ENCODE peak calls at places on chromosomes 7 and 10, in four cellular contexts. X is left lung; S is CD4-positive, CD25-positive, alpha-beta regulatory T cell; V is H7. W is an unnamed sample. For H3K27me3, the result is how much of the 10 kb centered on the place peaks cover.

GRCh38 chr7:140972876-140973829 is 41.6 kb downstream of the MRPS33 start:
- DNase-seq in X (no peak), S (no peak), V (no peak), W (no peak)

GRCh38 chr10:47383254-47384147 is 592 bp downstream of the ZNF488 start:
- DNase-seq in X (no peak), S (no peak), V (peak), W (no peak)

GRCh38 chr7:74289660-74290589 is 718 bp downstream of the CLIP2 start:
- DNase-seq in X (no peak), S (no peak), V (peak), W (no peak)

GRCh38 chr10:95214793-95215192 is 20.8 kb downstream of the ACSM6 start:
- DNase-seq in X (no peak), S (no peak), V (no peak), W (no peak)

GRCh38 chr7:45709168-45710034 is 135.2 kb downstream of the ADCY1 start:
- DNase-seq in X (no peak), S (no peak), V (no peak), W (no peak)

GRCh38 chr10:11017575-11018425 is at the start of gene CELF2:
- DNase-seq in X (peak), S (peak), V (peak), W (no peak)

GRCh38 chr10:34454590-34455289 is 360.4 kb downstream of the PARD3 start:
- DNase-seq in X (no peak), S (no peak), V (no peak), W (no peak)

GRCh38 chr7:158325530-158326381 is 261.9 kb downstream of the PTPRN2 start:
- DNase-seq in X (no peak), S (no peak), V (peak), W (no peak)

GRCh38 chr10:99621454-99622246 is 1.4 kb upstream of the SLC25A28 start:
- DNase-seq in X (no peak), S (no peak), V (no peak), W (no peak)

GRCh38 chr10:131071721-131072120 is 239.8 kb downstream of the TCERG1L start:
- DNase-seq in X (no peak), S (no peak), V (peak), W (no peak)

GRCh38 chr7:127791790-127792189 is 139.8 kb downstream of the SND1 start:
- DNase-seq in X (no peak), S (no peak), V (no peak), W (no peak)

GRCh38 chr10:37856881-37857286 is 526 bp downstream of the ZNF248 start:
- DNase-seq in X (peak), S (peak), V (peak), W (no peak)

GRCh38 chr10:82813856-82814255 is 938.9 kb downstream of the NRG3 start:
- DNase-seq in X (no peak), S (no peak), V (no peak), W (no peak)

GRCh38 chr7:151201344-151201743 is 8.9 kb downstream of the H2BK1 start:
- DNase-seq in X (no peak), S (no peak), V (no peak), W (no peak)

GRCh38 chr7:151194188-151194587 is 7.1 kb upstream of the ASB10 start:
- DNase-seq in X (no peak), S (no peak), V (peak), W (no peak)

GRCh38 chr7:151195616-151196450 is 8.8 kb upstream of the ASB10 start:
- DNase-seq in X (no peak), S (no peak), V (peak), W (no peak)

GRCh38 chr7:151199196-151199874 is 11.0 kb downstream of the H2BK1 start:
- DNase-seq in X (no peak), S (no peak), V (peak), W (no peak)

DNA sequence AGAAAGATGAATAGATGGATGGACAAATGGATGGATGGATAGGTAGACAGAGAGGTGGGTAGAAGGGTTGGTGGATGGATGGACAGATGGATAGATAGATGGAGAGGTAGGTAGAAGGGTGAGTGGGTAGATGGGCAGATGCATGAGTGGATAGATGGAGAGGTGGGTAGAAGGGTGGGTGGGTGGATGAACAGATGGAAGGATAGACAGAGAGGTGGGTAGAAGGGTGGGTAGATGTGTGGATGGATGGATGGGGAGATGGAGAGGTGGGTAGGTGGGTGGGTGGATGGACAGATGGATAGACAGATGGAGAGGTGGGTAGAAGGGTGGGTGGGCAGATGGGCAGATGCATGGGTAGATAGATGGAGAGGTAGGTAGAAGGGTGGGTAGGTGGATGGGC is 10.9 kb upstream of the ASB10 start:
- DNase-seq in X (no peak), S (no peak), V (no peak), W (no peak)
- H3K27me3 ChIP-seq in X (under half), S (under half), V (under half), W (under half)

GRCh38 chr10:78862328-78862640 is 206.5 kb upstream of the ZMIZ1 start:
- DNase-seq in X (no peak), S (no peak), V (no peak), W (no peak)

GRCh38 chr10:78861456-78862327 is 207.1 kb upstream of the ZMIZ1 start:
- DNase-seq in X (no peak), S (no peak), V (peak), W (no peak)

GRCh38 chr10:78864761-78865517 is 203.8 kb upstream of the ZMIZ1 start:
- DNase-seq in X (no peak), S (no peak), V (no peak), W (no peak)

GRCh38 chr10:78863601-78864239 is 205.0 kb upstream of the ZMIZ1 start:
- DNase-seq in X (no peak), S (no peak), V (no peak), W (no peak)

DNA sequence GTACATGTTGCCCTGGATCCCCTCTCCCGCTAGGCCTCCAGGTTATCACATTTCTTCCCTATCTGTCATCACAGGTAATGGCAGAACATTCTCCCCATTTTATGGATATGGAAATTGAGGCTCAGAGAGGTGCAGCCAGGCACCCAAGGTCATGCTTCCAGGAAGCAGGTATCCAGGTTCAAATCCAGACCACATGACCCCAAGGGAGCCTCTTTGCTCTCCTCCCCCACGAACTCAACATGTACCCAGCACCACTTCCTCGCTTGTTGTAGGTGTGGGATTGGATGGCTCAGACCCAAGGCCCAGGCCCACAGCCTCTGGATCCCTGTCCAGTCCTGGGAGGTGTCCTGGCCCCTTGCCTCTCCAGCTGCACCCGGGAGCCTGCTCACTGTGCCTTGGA is 205.6 kb upstream of the ZMIZ1 start:
- DNase-seq in X (no peak), S (no peak), V (no peak), W (no peak)
- H3K27me3 ChIP-seq in X (under half), S (under half), V (under half), W (under half)

DNA sequence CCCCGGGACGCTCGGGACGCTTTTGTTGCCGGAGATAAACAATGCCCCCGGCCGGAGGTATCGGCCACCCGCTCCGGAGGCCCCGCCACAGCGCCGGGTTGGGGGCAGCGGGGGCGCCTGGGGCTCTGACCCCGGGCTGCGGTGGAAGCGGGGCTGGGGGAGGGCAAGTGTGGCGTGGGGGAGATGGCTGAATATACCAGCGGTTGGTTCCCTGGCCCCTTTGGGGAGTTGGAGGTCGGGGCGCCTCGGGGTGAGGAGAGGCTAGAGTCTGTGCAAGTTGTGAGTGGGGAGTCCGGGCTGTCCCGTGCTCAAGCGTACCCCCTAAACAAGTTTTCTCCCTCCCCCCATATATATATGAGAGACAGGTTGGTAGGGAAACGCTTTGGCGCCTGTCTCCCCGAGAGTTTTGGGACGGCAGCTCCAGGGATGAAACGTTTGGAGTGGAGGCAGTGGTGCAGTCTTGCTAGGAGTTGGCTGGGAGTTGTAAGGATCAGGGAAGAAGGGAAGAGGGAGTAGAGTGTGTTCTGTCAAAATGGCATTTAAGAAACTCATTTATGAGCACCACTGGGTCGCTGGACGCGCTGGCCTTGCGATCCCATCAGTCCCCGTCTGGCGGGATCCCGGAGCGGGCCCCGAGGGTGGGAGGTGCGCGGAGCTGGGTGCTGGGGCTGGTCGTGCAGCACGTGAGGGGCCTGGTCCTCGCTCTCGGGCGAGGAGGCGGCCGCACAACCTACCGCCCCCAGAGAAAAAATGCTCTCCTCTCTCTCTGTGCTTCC is 967 bp downstream of the TET1 start:
- DNase-seq in X (no peak), S (peak), V (peak), W (no peak)
- H3K27me3 ChIP-seq in X (under half), S (under half), V (under half), W (under half)

DNA sequence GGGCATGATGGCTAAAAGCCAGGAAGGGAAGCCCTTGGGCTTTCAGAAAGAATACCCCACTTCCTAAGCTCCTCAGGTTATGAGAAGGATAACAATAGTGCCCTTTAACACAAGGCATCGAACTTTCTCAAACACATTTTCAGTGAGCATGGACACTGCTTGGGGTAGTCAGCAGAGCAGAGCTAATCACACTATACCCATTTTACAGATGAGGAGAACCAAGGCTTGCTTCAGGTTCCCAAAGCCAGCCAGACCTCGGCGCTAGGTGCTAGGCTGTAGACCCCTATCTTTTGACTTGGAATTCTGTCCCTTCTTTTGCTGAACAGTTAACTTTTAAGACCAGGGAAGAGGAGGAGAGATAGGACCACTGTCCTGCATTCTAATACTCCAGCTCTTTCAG is 1.8 kb downstream of the NEURL1 start:
- DNase-seq in X (no peak), S (no peak), V (no peak), W (no peak)
- H3K27me3 ChIP-seq in X (under half), S (under half), V (under half), W (half or more)